ENCODE peak calls at places on chromosomes 1 and 21, in five cellular contexts. S is lower lobe of right lung, D is EH, M is HTR-8/SVneo, L is GF-D8. E is an unnamed sample.

GRCh38 chr21:35046880-35047229 is 2.2 kb downstream of the RUNX1 start:
- DNase-seq in M (peak), S (no peak), D (peak), L (peak), E (no peak)

GRCh38 chr1:201059871-201060555 is 36.5 kb upstream of the KIF21B start:
- DNase-seq in L (no peak), M (no peak), D (no peak), S (no peak), E (no peak)

GRCh38 chr1:9235123-9235513 is 544 bp downstream of the H6PD start:
- DNase-seq in D (peak), L (no peak), M (no peak), S (no peak), E (no peak)

GRCh38 chr1:206713070-206713469 is 28.4 kb downstream of the MAPKAPK2 start:
- DNase-seq in S (no peak), L (no peak), D (no peak), M (no peak), E (peak)

GRCh38 chr1:229109320-229109761 is 161.6 kb upstream of the RAB4A start:
- DNase-seq in S (no peak), D (no peak), L (no peak), M (no peak), E (peak)

GRCh38 chr1:150243003-150243402 is 7.1 kb upstream of the ANP32E start:
- DNase-seq in M (no peak), L (no peak), D (no peak), S (no peak), E (no peak)

GRCh38 chr1:208541225-208541855 is 297.2 kb upstream of the PLXNA2 start:
- DNase-seq in M (no peak), L (no peak), D (no peak), S (no peak), E (no peak)

GRCh38 chr1:51627672-51628071 is 10.8 kb downstream of the OSBPL9 start:
- DNase-seq in L (peak), S (no peak), D (peak), M (peak), E (peak)

GRCh38 chr1:153733970-153734369 is 6.1 kb downstream of the INTS3 start:
- DNase-seq in M (no peak), D (no peak), L (no peak), S (no peak), E (no peak)

GRCh38 chr1:162294015-162294414 is 82.6 kb downstream of the SPATA46 start:
- DNase-seq in M (no peak), S (no peak), L (no peak), D (no peak), E (no peak)

GRCh38 chr1:5720484-5720883 is 271.7 kb downstream of the NPHP4 start:
- DNase-seq in L (no peak), D (no peak), S (peak), M (no peak), E (no peak)